ENCODE peak calls at places on chromosome 7, in eight cellular contexts. B, H, P, D, N, U, Y and I are unnamed samples.

GRCh38 chr7:47454961-47455871 is 126.7 kb downstream of the TNS3 start:
- DNase-seq in B (no peak), H (peak), P (no peak), D (no peak), N (no peak), U (no peak), Y (no peak), I (no peak)

GRCh38 chr7:131546583-131547111 is 9.8 kb downstream of the PODXL start:
- DNase-seq in B (no peak), H (no peak), P (no peak), D (peak), N (no peak), U (peak), Y (no peak), I (no peak)

GRCh38 chr7:73526892-73527821 is 5.1 kb upstream of the BAZ1B start:
- DNase-seq in B (no peak), H (no peak), P (no peak), D (no peak), N (no peak), U (no peak), Y (no peak), I (no peak)

GRCh38 chr7:66245008-66245407 is 39.9 kb downstream of the TPST1 start:
- DNase-seq in B (no peak), H (no peak), P (no peak), D (no peak), N (no peak), U (no peak), Y (no peak), I (no peak)

GRCh38 chr7:1708640-1709249 is 38.7 kb downstream of the ELFN1 start:
- DNase-seq in B (no peak), H (no peak), P (no peak), D (no peak), N (no peak), U (no peak), Y (no peak), I (no peak)

GRCh38 chr7:17854297-17855047 is 85.8 kb downstream of the SNX13 start:
- DNase-seq in B (no peak), H (no peak), P (no peak), D (no peak), N (no peak), U (no peak), Y (no peak), I (no peak)

GRCh38 chr7:22269057-22269456 is 87.9 kb downstream of the RAPGEF5 start:
- DNase-seq in B (no peak), H (no peak), P (no peak), D (no peak), N (no peak), U (no peak), Y (no peak), I (no peak)

GRCh38 chr7:143811-144453 is 48.4 kb upstream of the FAM20C start:
- DNase-seq in B (no peak), H (peak), P (no peak), D (no peak), N (no peak), U (no peak), Y (no peak), I (no peak)

GRCh38 chr7:64642046-64642445 is 23.9 kb upstream of the ZNF107 start:
- DNase-seq in B (no peak), H (no peak), P (no peak), D (no peak), N (no peak), U (no peak), Y (no peak), I (no peak)

GRCh38 chr7:94577357-94577756 is 67.7 kb downstream of the CASD1 start:
- DNase-seq in B (no peak), H (no peak), P (no peak), D (no peak), N (no peak), U (no peak), Y (no peak), I (no peak)

GRCh38 chr7:46126901-46127300 is 205.8 kb upstream of the IGFBP3 start:
- DNase-seq in B (no peak), H (no peak), P (no peak), D (no peak), N (no peak), U (no peak), Y (no peak), I (no peak)